ENCODE peak calls at places on chromosomes 5 and 9, in six cellular contexts. S, I, O, A, Q and D are unnamed samples.
A peak's percentile ranks its signal among the peaks of the same experiment; 100 is the strongest.

GRCh38 chr9:133951265-133951664 is 40.9 kb downstream of the VAV2 start:
- DNase-seq in A (no peak), I (peak; percentile 34), Q (no peak), S (no peak), O (no peak), D (no peak)

GRCh38 chr9:27940535-27940934 is 367.3 kb upstream of the C9orf72 start:
- DNase-seq in O (no peak), A (no peak), Q (no peak), S (no peak), I (no peak), D (no peak)

GRCh38 chr9:93228030-93228429 is 44.1 kb downstream of the WNK2 start:
- DNase-seq in A (no peak), O (no peak), Q (no peak), S (no peak), I (no peak), D (no peak)

GRCh38 chr5:126370796-126371718 is 52.2 kb upstream of the GRAMD2B start:
- DNase-seq in Q (peak; percentile 40), O (peak; percentile 75), S (peak; percentile 35), A (peak; percentile 78), I (no peak), D (no peak)

GRCh38 chr9:135282001-135282731 is 194.7 kb downstream of the OLFM1 start:
- DNase-seq in Q (peak; percentile 89), O (peak; percentile 6), I (peak; percentile 80), A (no peak), S (peak; percentile 26), D (peak; percentile 53)

GRCh38 chr5:125685771-125686170 is 737.4 kb upstream of the GRAMD2B start:
- DNase-seq in Q (no peak), I (no peak), A (peak; percentile 49), O (no peak), S (no peak), D (no peak)

GRCh38 chr5:145846087-145846486 is 10.9 kb upstream of the PRELID2 start:
- DNase-seq in S (no peak), O (no peak), A (no peak), Q (no peak), I (no peak), D (no peak)

GRCh38 chr5:138874241-138874640 is 894 bp downstream of the LRRTM2 start:
- DNase-seq in A (peak; percentile 27), O (no peak), I (no peak), S (no peak), Q (no peak), D (no peak)

GRCh38 chr5:151015974-151016587 is 4.3 kb upstream of the GPX3 start:
- DNase-seq in Q (no peak), O (no peak), A (no peak), I (no peak), S (no peak), D (no peak)

GRCh38 chr5:36239370-36240293 is 2.1 kb downstream of the NADK2 start:
- DNase-seq in Q (no peak), S (no peak), O (peak; percentile 84), A (no peak), I (no peak), D (no peak)

GRCh38 chr9:110919609-110920008 is 118.7 kb downstream of the LPAR1 start:
- DNase-seq in I (no peak), O (no peak), A (peak; percentile 90), Q (no peak), S (peak; percentile 57), D (no peak)

GRCh38 chr9:91714020-91714721 is 235.9 kb downstream of the ROR2 start:
- DNase-seq in Q (peak; percentile 74), I (peak; percentile 87), A (peak; percentile 61), O (no peak), S (no peak), D (peak; percentile 79)

DNA sequence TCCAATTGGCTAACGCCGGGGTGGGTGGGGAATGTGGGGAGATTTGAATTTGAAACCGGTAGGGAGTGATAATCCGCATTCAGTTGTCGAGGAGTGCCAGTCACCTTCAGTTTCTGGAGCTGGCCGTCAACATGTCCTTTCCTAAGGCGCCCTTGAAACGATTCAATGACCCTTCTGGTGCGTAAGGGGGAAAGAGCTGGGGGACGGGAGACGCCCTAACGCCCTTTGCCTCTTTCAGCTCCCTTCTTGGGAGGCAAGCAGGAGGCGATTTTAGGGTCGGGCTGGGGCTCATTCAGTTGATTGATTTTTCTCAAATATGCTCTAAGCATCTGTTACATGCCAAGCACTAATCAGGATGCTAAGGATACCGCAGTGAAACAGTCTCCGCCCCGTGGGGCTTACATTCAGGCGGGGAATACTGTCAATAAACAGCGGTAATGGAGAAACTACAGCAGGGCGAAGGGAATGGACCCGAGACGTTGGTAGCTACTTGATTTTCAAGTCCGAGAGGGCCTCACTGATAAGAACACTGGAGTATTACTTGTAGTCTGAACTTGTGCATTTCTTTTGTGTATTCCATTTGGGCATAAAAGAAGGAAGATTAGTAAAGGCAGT is at the start of gene HMMR:
- DNase-seq in S (no peak), Q (no peak), A (peak; percentile 23), O (peak; percentile 13), I (no peak), D (peak; percentile 29)
- TF ChIP-seq POLR2A in S (peak; percentile 61), Q (no peak), A (no peak), O (peak; percentile 68), I (no peak), D (no peak)

GRCh38 chr9:126326228-126327015 is at the start of gene MVB12B:
- DNase-seq in O (no peak), I (peak; percentile 82), Q (peak; percentile 53), A (peak; percentile 8), S (peak; percentile 58), D (peak; percentile 35)

GRCh38 chr9:126329476-126330275 is 3.0 kb downstream of the MVB12B start:
- DNase-seq in O (no peak), Q (no peak), A (no peak), I (no peak), S (no peak), D (no peak)

GRCh38 chr9:126328415-126328814 is 1.8 kb downstream of the MVB12B start:
- DNase-seq in S (no peak), A (no peak), Q (no peak), I (no peak), O (no peak), D (no peak)

GRCh38 chr9:126327016-126327749 is 554 bp downstream of the MVB12B start:
- DNase-seq in A (no peak), S (peak; percentile 44), Q (no peak), O (no peak), I (no peak), D (peak; percentile 25)

GRCh38 chr9:126327750-126328120 is 1.1 kb downstream of the MVB12B start:
- DNase-seq in Q (no peak), O (no peak), I (no peak), A (no peak), S (no peak), D (no peak)
- H3K4me3 ChIP-seq in Q (peak overlapping the region; percentile 54), O (peak overlapping the region; percentile 88), I (peak overlapping the region; percentile 57), A (peak overlapping the region; percentile 80), S (peak overlapping the region; percentile 65), D (peak overlapping the region; percentile 67)

GRCh38 chr5:177365845-177366527 is 8.3 kb downstream of the RGS14 start:
- DNase-seq in Q (no peak), I (peak; percentile 52), A (no peak), O (no peak), S (no peak), D (no peak)

GRCh38 chr5:177363565-177363964 is 5.8 kb downstream of the RGS14 start:
- DNase-seq in A (no peak), Q (no peak), I (peak; percentile 14), O (no peak), S (no peak), D (no peak)

GRCh38 chr5:177362871-177363507 is 5.3 kb downstream of the RGS14 start:
- DNase-seq in O (no peak), Q (peak; percentile 78), S (peak; percentile 79), A (no peak), I (peak; percentile 71), D (peak; percentile 73)

GRCh38 chr5:177362102-177362868 is 4.6 kb downstream of the RGS14 start:
- DNase-seq in I (peak; percentile 37), S (no peak), O (no peak), A (no peak), Q (peak; percentile 40), D (no peak)

GRCh38 chr5:177364159-177364962 is 6.6 kb downstream of the RGS14 start:
- DNase-seq in I (peak; percentile 18), S (no peak), A (no peak), O (no peak), Q (no peak), D (no peak)
- TF ChIP-seq POLR2A in I (no peak), S (no peak), A (no peak), O (no peak), Q (no peak), D (no peak)

GRCh38 chr9:120714846-120715231 is 569 bp upstream of the MEGF9 start:
- DNase-seq in S (no peak), O (no peak), A (no peak), I (no peak), Q (no peak), D (peak; percentile 25)

GRCh38 chr9:120711841-120712538 is 2.3 kb downstream of the MEGF9 start:
- DNase-seq in I (no peak), Q (no peak), S (no peak), O (no peak), A (no peak), D (no peak)

GRCh38 chr9:120712539-120713031 is 1.7 kb downstream of the MEGF9 start:
- DNase-seq in A (no peak), S (no peak), O (no peak), Q (no peak), I (no peak), D (no peak)

GRCh38 chr9:120714088-120714845 is at the start of gene MEGF9:
- DNase-seq in S (peak; percentile 94), Q (peak; percentile 98), I (peak; percentile 99), A (peak; percentile 97), O (peak; percentile 92), D (peak; percentile 99)

GRCh38 chr9:120713257-120714087 is 798 bp downstream of the MEGF9 start:
- DNase-seq in O (no peak), S (peak; percentile 28), A (no peak), Q (no peak), I (peak; percentile 65), D (no peak)
- H3K4me3 ChIP-seq in O (peak overlapping the region; percentile 89), S (peak overlapping the region; percentile 86), A (peak overlapping the region; percentile 75), Q (peak overlapping the region; percentile 87), I (peak overlapping the region; percentile 72), D (peak overlapping the region; percentile 72)

GRCh38 chr9:6692891-6693361 is 47.4 kb upstream of the GLDC start:
- DNase-seq in O (no peak), I (no peak), S (no peak), A (no peak), Q (no peak), D (no peak)
- TF ChIP-seq POLR2A in O (no peak), I (no peak), S (no peak), A (no peak), Q (no peak), D (no peak)

GRCh38 chr5:90406466-90406865 is 3.1 kb downstream of the CETN3 start:
- DNase-seq in S (no peak), O (no peak), Q (no peak), A (peak; percentile 10), I (no peak), D (no peak)
- H3K4me3 ChIP-seq in S (no peak overlapping the region), O (no peak overlapping the region), Q (no peak overlapping the region), A (no peak overlapping the region), I (no peak overlapping the region), D (no peak overlapping the region)